ENCODE peak calls at places on chromosome 19, in nine cellular contexts. Z, V, T, N, L, P, U, X and J are unnamed samples.

GRCh38 chr19:14088634-14089411 is 1.7 kb downstream of the SAMD1 start:
- DNase-seq in Z (no peak), V (no peak), T (peak), N (no peak), L (no peak), P (no peak), U (no peak), X (no peak), J (no peak)

GRCh38 chr19:42480335-42481095 is 37.8 kb upstream of the CXCL17 start:
- DNase-seq in Z (peak), V (no peak), T (no peak), N (no peak), L (no peak), P (no peak), U (peak), X (no peak), J (no peak)

GRCh38 chr19:56725829-56726424 is 54.4 kb upstream of the ZNF835 start:
- DNase-seq in Z (no peak), V (no peak), T (no peak), N (no peak), L (no peak), P (peak), U (no peak), X (no peak), J (no peak)

GRCh38 chr19:16349551-16350171 is 25.0 kb downstream of the KLF2 start:
- DNase-seq in Z (no peak), V (no peak), T (no peak), N (no peak), L (no peak), P (no peak), U (no peak), X (no peak), J (no peak)

GRCh38 chr19:49061445-49061844 is 3.2 kb downstream of the NTF4 start:
- DNase-seq in Z (no peak), V (no peak), T (peak), N (no peak), L (peak), P (no peak), U (no peak), X (no peak), J (no peak)

GRCh38 chr19:14114854-14115253 is 2.7 kb downstream of the PRKACA start:
- DNase-seq in Z (peak), V (no peak), T (peak), N (peak), L (peak), P (peak), U (no peak), X (peak), J (no peak)

GRCh38 chr19:18675779-18676178 is 7.7 kb upstream of the CRTC1 start:
- DNase-seq in Z (no peak), V (peak), T (no peak), N (no peak), L (peak), P (no peak), U (no peak), X (no peak), J (no peak)

GRCh38 chr19:13637664-13638063 is 126.7 kb upstream of the MRI1 start:
- DNase-seq in Z (peak), V (peak), T (no peak), N (no peak), L (no peak), P (no peak), U (no peak), X (no peak), J (no peak)

GRCh38 chr19:48325265-48325910 is at the start of gene EMP3:
- DNase-seq in Z (peak), V (peak), T (peak), N (peak), L (peak), P (peak), U (peak), X (peak), J (peak)

GRCh38 chr19:44808463-44809371 is at the start of gene BCAM:
- DNase-seq in Z (peak), V (no peak), T (peak), N (no peak), L (peak), P (peak), U (peak), X (no peak), J (peak)

GRCh38 chr19:47848871-47849473 is 10.1 kb upstream of the TPRX2 start:
- DNase-seq in Z (no peak), V (peak), T (no peak), N (no peak), L (peak), P (no peak), U (no peak), X (no peak), J (no peak)

GRCh38 chr19:57682226-57682766 is 519 bp downstream of the ZNF551 start:
- DNase-seq in Z (no peak), V (no peak), T (no peak), N (no peak), L (no peak), P (no peak), U (no peak), X (no peak), J (no peak)

GRCh38 chr19:11381535-11382369 is 2.4 kb downstream of the EPOR start:
- DNase-seq in Z (peak), V (peak), T (peak), N (peak), L (peak), P (no peak), U (no peak), X (peak), J (peak)

GRCh38 chr19:38550376-38550775 is 67.4 kb downstream of the MAP4K1 start:
- DNase-seq in Z (no peak), V (no peak), T (no peak), N (no peak), L (no peak), P (no peak), U (no peak), X (no peak), J (no peak)

GRCh38 chr19:28170066-28170465 is 1042.9 kb downstream of the UQCRFS1 start:
- DNase-seq in Z (no peak), V (no peak), T (no peak), N (no peak), L (no peak), P (no peak), U (no peak), X (no peak), J (no peak)

GRCh38 chr19:49071860-49072547 is 495 bp downstream of the KCNA7 start:
- DNase-seq in Z (no peak), V (no peak), T (peak), N (no peak), L (peak), P (no peak), U (no peak), X (no peak), J (no peak)